ENCODE peak calls at places on chromosomes 7 and 10, in ten cellular contexts. J is skeletal muscle cell; N is AG08395; Z is left colon; X is omental fat pad; W is astrocyte of the spinal cord; F is retinal pigment epithelial cell; I is activated CD8-positive, alpha-beta memory T cell treated with anti-CD3 and anti-CD28 coated beads, Interleukin-2, amount 50 U/mL, for 4 hours; T is astrocyte; H is pancreas. Y is an unnamed sample.

GRCh38 chr10:89118091-89118490 is 89.0 kb downstream of the CH25H start:
- DNase-seq in J (peak; percentile 61), N (peak; percentile 68), Z (no peak), X (no peak), W (peak; percentile 33), F (no peak), I (no peak), T (peak; percentile 86), H (no peak), Y (no peak)

GRCh38 chr7:15609287-15609686 is 47.5 kb upstream of the AGMO start:
- DNase-seq in J (no peak), N (no peak), Z (no peak), X (no peak), W (no peak), F (no peak), I (no peak), T (no peak), H (no peak), Y (no peak)

GRCh38 chr10:95374597-95375209 is 83.9 kb upstream of the PDLIM1 start:
- DNase-seq in J (no peak), N (peak; percentile 75), Z (peak; percentile 71), X (no peak), W (peak; percentile 71), F (no peak), I (peak; percentile 27), T (peak; percentile 51), H (peak; percentile 70), Y (peak; percentile 53)

GRCh38 chr10:103595933-103596726 is 102.6 kb downstream of the NEURL1 start:
- DNase-seq in J (no peak), N (no peak), Z (no peak), X (no peak), W (no peak), F (no peak), I (no peak), T (no peak), H (no peak), Y (no peak)

GRCh38 chr10:76977046-76977445 is 660.6 kb downstream of the KCNMA1 start:
- DNase-seq in J (no peak), N (no peak), Z (no peak), X (no peak), W (no peak), F (no peak), I (no peak), T (no peak), H (no peak), Y (no peak)

GRCh38 chr10:26780793-26781601 is 79.8 kb downstream of the ABI1 start:
- DNase-seq in J (peak; percentile 78), N (peak; percentile 83), Z (no peak), X (no peak), W (peak; percentile 88), F (peak; percentile 42), I (no peak), T (peak; percentile 95), H (no peak), Y (peak; percentile 78)

GRCh38 chr7:130942211-130942964 is 208.4 kb upstream of the KLF14 start:
- DNase-seq in J (no peak), N (no peak), Z (peak; percentile 61), X (no peak), W (peak; percentile 75), F (no peak), I (no peak), T (peak; percentile 83), H (peak; percentile 39), Y (no peak)

GRCh38 chr10:68543004-68543918 is 15.9 kb upstream of the SLC25A16 start:
- DNase-seq in J (no peak), N (peak; percentile 37), Z (no peak), X (no peak), W (peak; percentile 77), F (no peak), I (no peak), T (peak; percentile 87), H (no peak), Y (peak; percentile 49)

GRCh38 chr10:4130685-4131084 is 345.7 kb upstream of the KLF6 start:
- DNase-seq in J (no peak), N (no peak), Z (no peak), X (no peak), W (no peak), F (no peak), I (no peak), T (no peak), H (no peak), Y (no peak)

GRCh38 chr7:96303686-96304443 is 18.0 kb downstream of the SLC25A13 start:
- DNase-seq in J (peak; percentile 82), N (peak; percentile 45), Z (no peak), X (no peak), W (peak; percentile 85), F (peak; percentile 62), I (no peak), T (peak; percentile 92), H (no peak), Y (peak; percentile 39)

GRCh38 chr7:64498270-64498669 is 64.6 kb downstream of the ZNF680 start:
- DNase-seq in J (no peak), N (no peak), Z (no peak), X (no peak), W (no peak), F (no peak), I (no peak), T (no peak), H (no peak), Y (no peak)

GRCh38 chr7:46741924-46742607 is 821.0 kb upstream of the IGFBP3 start:
- DNase-seq in J (no peak), N (no peak), Z (no peak), X (no peak), W (no peak), F (peak; percentile 24), I (no peak), T (peak; percentile 67), H (no peak), Y (no peak)

GRCh38 chr10:59513558-59513957 is 151.2 kb upstream of the FAM13C start:
- DNase-seq in J (no peak), N (peak; percentile 14), Z (no peak), X (no peak), W (peak; percentile 55), F (peak; percentile 35), I (no peak), T (peak; percentile 75), H (no peak), Y (no peak)

GRCh38 chr7:106717997-106718871 is 57.3 kb upstream of the CCDC71L start:
- DNase-seq in J (peak; percentile 88), N (peak; percentile 91), Z (no peak), X (peak; percentile 33), W (peak; percentile 96), F (peak; percentile 95), I (peak; percentile 66), T (peak; percentile 99), H (no peak), Y (peak; percentile 95)

GRCh38 chr7:919924-920341 is 34.5 kb downstream of the ADAP1 start:
- DNase-seq in J (no peak), N (no peak), Z (peak; percentile 77), X (no peak), W (no peak), F (no peak), I (peak; percentile 14), T (no peak), H (peak; percentile 34), Y (no peak)

GRCh38 chr10:36675458-36675880 is 449.9 kb upstream of the ANKRD30A start:
- DNase-seq in J (peak; percentile 47), N (peak; percentile 79), Z (no peak), X (no peak), W (peak; percentile 84), F (no peak), I (no peak), T (peak; percentile 86), H (no peak), Y (peak; percentile 83)

GRCh38 chr7:91286432-91286831 is 22.2 kb downstream of the FZD1 start:
- DNase-seq in J (no peak), N (no peak), Z (no peak), X (no peak), W (no peak), F (no peak), I (no peak), T (no peak), H (peak; percentile 20), Y (no peak)

GRCh38 chr7:92766461-92767003 is 69.8 kb downstream of the CDK6 start:
- DNase-seq in J (no peak), N (no peak), Z (no peak), X (no peak), W (peak; percentile 67), F (no peak), I (no peak), T (peak; percentile 70), H (no peak), Y (peak; percentile 42)

GRCh38 chr7:88361357-88361756 is 54.7 kb upstream of the STEAP4 start:
- DNase-seq in J (no peak), N (no peak), Z (no peak), X (no peak), W (no peak), F (no peak), I (no peak), T (no peak), H (no peak), Y (no peak)

GRCh38 chr7:106583133-106583532 is 77.8 kb downstream of the CCDC71L start:
- DNase-seq in J (peak; percentile 67), N (peak; percentile 64), Z (no peak), X (no peak), W (peak; percentile 24), F (no peak), I (no peak), T (peak; percentile 27), H (no peak), Y (no peak)

GRCh38 chr7:143252002-143252401 is 11.2 kb upstream of the GSTK1 start:
- DNase-seq in J (no peak), N (no peak), Z (no peak), X (no peak), W (no peak), F (no peak), I (no peak), T (no peak), H (no peak), Y (no peak)

GRCh38 chr10:125201108-125201524 is 40.8 kb upstream of the CTBP2 start:
- DNase-seq in J (no peak), N (no peak), Z (no peak), X (no peak), W (peak; percentile 57), F (peak; percentile 72), I (no peak), T (peak; percentile 67), H (no peak), Y (peak; percentile 15)

GRCh38 chr10:129192344-129193128 is 274.5 kb upstream of the MGMT start:
- DNase-seq in J (no peak), N (peak; percentile 21), Z (peak; percentile 59), X (no peak), W (no peak), F (no peak), I (no peak), T (no peak), H (no peak), Y (no peak)

GRCh38 chr7:80312139-80312661 is 177.6 kb downstream of the GNAI1 start:
- DNase-seq in J (peak; percentile 83), N (peak; percentile 4), Z (peak; percentile 33), X (no peak), W (peak; percentile 93), F (no peak), I (no peak), T (peak; percentile 78), H (no peak), Y (peak; percentile 95)

GRCh38 chr7:17787257-17787656 is 153.0 kb downstream of the SNX13 start:
- DNase-seq in J (no peak), N (no peak), Z (no peak), X (no peak), W (no peak), F (no peak), I (no peak), T (no peak), H (no peak), Y (no peak)

GRCh38 chr10:42981358-42982236 is 95.3 kb upstream of the RET start:
- DNase-seq in J (no peak), N (no peak), Z (peak; percentile 23), X (peak; percentile 15), W (no peak), F (no peak), I (peak; percentile 5), T (no peak), H (no peak), Y (no peak)

GRCh38 chr7:13880789-13881188 is 108.7 kb downstream of the ETV1 start:
- DNase-seq in J (peak; percentile 71), N (peak; percentile 79), Z (no peak), X (no peak), W (peak; percentile 76), F (no peak), I (no peak), T (peak; percentile 91), H (no peak), Y (peak; percentile 60)

GRCh38 chr10:116771101-116771705 is 28.8 kb upstream of the HSPA12A start:
- DNase-seq in J (peak; percentile 84), N (peak; percentile 93), Z (peak; percentile 45), X (peak; percentile 52), W (peak; percentile 42), F (no peak), I (no peak), T (peak; percentile 71), H (no peak), Y (peak; percentile 85)

Y was measured in brain microvascular endothelial cell.